ENCODE peak calls at places on chromosomes 4 and X, in four cellular contexts. Z, C, Y and O are unnamed samples.

GRCh38 chrX:151970661-151971060 is 3.8 kb downstream of the GABRE start:
- DNase-seq in Z (no peak), Y (peak; percentile 29), C (peak; percentile 77), O (peak; percentile 1)

GRCh38 chr4:150782921-150783320 is 201.0 kb downstream of the MAB21L2 start:
- DNase-seq in Z (peak; percentile 55), Y (no peak), C (no peak), O (peak; percentile 38)

GRCh38 chr4:70818173-70818856 is 21.4 kb downstream of the GRSF1 start:
- DNase-seq in Y (no peak), C (no peak), Z (no peak), O (no peak)

GRCh38 chrX:54633641-54634040 is 103.6 kb downstream of the GNL3L start:
- DNase-seq in Z (no peak), Y (no peak), C (no peak), O (no peak)

GRCh38 chr4:176789955-176790354 is 2.8 kb downstream of the VEGFC start:
- DNase-seq in Y (no peak), Z (peak; percentile 72), C (no peak), O (peak; percentile 61)

GRCh38 chr4:88017516-88018302 is 10.3 kb downstream of the PKD2 start:
- DNase-seq in Z (no peak), Y (no peak), C (peak; percentile 83), O (no peak)

GRCh38 chr4:112516076-112516385 is at the start of gene NEUROG2:
- DNase-seq in Y (no peak), Z (no peak), C (no peak), O (no peak)

GRCh38 chr4:86582453-86582852 is 11.7 kb upstream of the PTPN13 start:
- DNase-seq in C (no peak), Y (no peak), Z (peak; percentile 59), O (peak; percentile 16)

GRCh38 chrX:11770320-11770719 is 12.3 kb downstream of the MSL3 start:
- DNase-seq in C (no peak), Z (peak; percentile 68), Y (peak; percentile 49), O (peak; percentile 85)

GRCh38 chrX:143466130-143466529 is 51.1 kb downstream of the SPANXN3 start:
- DNase-seq in Z (no peak), Y (no peak), C (no peak), O (no peak)

GRCh38 chr4:180091710-180092109 is 2151.5 kb upstream of the TENM3 start:
- DNase-seq in Z (no peak), C (no peak), Y (no peak), O (no peak)

GRCh38 chr4:185322805-185323204 is 72.9 kb downstream of the LRP2BP start:
- DNase-seq in C (no peak), Z (no peak), Y (no peak), O (no peak)

GRCh38 chrX:97016106-97016505 is 132.4 kb downstream of the RPA4 start:
- DNase-seq in C (no peak), Z (no peak), Y (no peak), O (no peak)

GRCh38 chr4:15873117-15873516 is 65.4 kb downstream of the FGFBP1 start:
- DNase-seq in C (no peak), Y (no peak), Z (no peak), O (no peak)

GRCh38 chr4:56958111-56958517 is 19.3 kb downstream of the NOA1 start:
- DNase-seq in Z (peak; percentile 86), Y (peak; percentile 65), C (peak; percentile 96), O (peak; percentile 57)

GRCh38 chrX:110852180-110852579 is 56.6 kb upstream of the CHRDL1 start:
- DNase-seq in C (no peak), Z (peak; percentile 52), Y (no peak), O (peak; percentile 9)

GRCh38 chr4:152652102-152652501 is 27.7 kb downstream of the TMEM154 start:
- DNase-seq in Z (no peak), C (no peak), Y (no peak), O (no peak)

GRCh38 chrX:128800138-128800537 is 723.2 kb downstream of the SMARCA1 start:
- DNase-seq in Y (no peak), C (no peak), Z (peak; percentile 49), O (peak; percentile 33)

GRCh38 chr4:173990879-173991231 is 292.6 kb downstream of the FBXO8 start:
- DNase-seq in Z (peak; percentile 89), Y (peak; percentile 35), C (no peak), O (no peak)
- H3K27ac ChIP-seq in Z (peak overlapping the region; percentile 65), Y (no peak overlapping the region), C (no peak overlapping the region), O (no peak overlapping the region)

DNA sequence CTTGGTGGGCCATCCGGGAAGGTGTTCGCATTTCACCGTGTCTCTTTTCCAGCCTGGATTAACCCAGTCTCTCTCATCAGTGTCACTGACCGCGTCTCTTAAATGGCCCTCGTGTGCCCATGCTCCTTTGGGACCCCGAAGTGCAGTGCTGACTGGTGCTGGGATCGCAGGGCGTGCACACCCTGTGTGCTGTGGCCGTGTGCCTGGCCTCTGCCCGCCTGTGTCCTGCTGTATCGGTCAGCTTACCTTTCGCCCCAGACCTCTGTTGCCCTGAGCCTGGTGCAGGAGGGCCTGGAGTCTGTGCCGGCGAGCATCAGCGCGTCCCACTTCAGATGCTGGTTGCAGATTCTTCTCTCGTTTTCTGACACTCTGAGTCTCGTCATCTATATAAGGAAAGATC is 68.3 kb upstream of the HGFAC start:
- DNase-seq in C (no peak), Y (no peak), Z (no peak), O (no peak)
- H3K27ac ChIP-seq in C (no peak overlapping the region), Y (no peak overlapping the region), Z (no peak overlapping the region), O (no peak overlapping the region)

GRCh38 chr4:1241466-1241935 is 7.4 kb downstream of the CTBP1 start:
- DNase-seq in Y (no peak), C (no peak), Z (no peak), O (no peak)

GRCh38 chr4:1244081-1244977 is 4.6 kb downstream of the CTBP1 start:
- DNase-seq in Y (no peak), C (no peak), Z (no peak), O (peak; percentile 3)

GRCh38 chr4:1243451-1244080 is 5.4 kb downstream of the CTBP1 start:
- DNase-seq in Z (no peak), C (no peak), Y (no peak), O (no peak)

GRCh38 chr4:1241936-1242505 is 6.9 kb downstream of the CTBP1 start:
- DNase-seq in Y (no peak), C (no peak), Z (no peak), O (no peak)

DNA sequence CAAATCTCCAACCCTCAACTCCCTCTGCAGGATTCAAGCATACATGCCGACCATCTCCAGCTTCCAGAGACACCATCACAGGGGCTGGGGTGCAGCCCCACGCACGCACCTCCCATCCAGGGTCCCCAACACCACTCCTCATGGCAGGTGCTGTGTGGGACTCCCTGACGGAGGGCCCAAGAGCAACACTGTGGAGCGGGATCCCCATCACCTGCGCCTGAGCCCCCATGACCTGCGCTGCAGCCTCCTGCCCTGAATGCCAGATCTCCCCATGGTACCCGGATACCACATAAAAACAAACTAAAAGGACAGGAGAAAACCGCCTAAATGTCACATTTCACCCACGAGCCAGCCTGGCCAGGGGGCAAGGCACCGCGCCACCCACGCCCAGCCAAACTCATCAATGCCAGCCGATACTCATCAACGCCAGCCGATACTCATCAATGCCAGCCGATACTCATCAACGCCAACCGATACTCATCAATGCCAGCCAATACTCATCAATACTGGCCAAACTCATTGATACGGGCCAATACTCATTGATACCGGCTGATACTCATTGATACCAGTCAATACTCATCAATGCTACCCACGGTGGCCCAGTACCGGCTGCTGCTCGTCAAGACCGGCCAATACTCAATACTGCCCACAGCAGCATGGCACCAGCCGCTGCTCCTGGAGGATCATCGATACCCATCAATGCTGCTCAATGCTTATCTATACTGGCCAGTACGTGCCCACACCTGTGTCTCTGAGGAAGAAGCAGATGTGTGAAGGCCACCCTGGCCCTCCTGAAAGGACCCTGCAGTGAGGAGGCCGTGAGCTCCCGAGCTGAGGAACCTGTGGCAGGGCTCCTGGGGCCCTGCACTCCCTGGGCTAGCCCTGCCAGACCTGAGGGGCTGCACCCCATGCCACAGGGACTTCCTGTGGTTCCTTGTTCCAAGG is 6.2 kb downstream of the CTBP1 start:
- DNase-seq in Z (no peak), Y (no peak), C (no peak), O (no peak)
- H3K27ac ChIP-seq in Z (no peak overlapping the region), Y (no peak overlapping the region), C (no peak overlapping the region), O (no peak overlapping the region)

GRCh38 chrX:88603237-88603636 is 143.8 kb upstream of the CPXCR1 start:
- DNase-seq in Z (no peak), C (no peak), Y (no peak), O (no peak)

GRCh38 chrX:88605222-88605583 is 141.8 kb upstream of the CPXCR1 start:
- DNase-seq in Z (no peak), C (no peak), Y (no peak), O (no peak)

DNA sequence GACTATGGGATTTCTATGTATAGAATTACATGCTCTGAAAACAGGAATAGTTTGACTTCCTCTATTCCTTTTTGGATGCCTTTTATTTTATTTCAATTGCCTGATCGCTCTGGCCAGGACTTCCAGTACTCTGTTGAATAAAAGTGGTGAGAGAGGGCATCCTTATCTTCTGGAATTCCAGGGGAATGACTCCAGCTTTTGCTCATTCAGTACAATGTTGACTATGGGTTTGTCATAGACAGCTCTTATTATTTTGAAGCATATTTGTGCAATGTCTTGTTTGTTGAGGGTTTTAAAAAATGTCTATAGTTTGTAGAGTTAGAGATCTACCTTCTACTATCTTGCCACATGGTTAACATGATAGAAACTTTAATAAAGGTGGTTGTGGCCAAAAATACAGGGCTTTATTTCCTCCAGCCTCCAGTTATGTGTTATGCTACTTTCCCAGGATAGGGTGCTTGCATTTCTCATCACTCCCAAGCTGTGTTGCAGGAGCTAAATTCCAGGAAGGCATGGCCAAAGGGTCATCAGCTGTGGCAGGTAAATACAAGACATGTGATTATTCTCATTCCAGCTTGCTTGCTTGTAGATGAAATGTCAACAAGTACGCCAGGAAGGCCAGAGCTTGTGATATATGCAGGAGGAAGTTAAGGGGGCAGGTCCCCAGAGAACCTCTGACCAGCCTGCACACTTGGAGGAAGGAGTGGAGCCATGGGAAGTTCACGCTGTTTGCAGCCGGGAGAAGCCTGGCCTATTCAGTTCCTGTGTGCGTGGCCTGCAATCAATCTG is 142.4 kb upstream of the CPXCR1 start:
- DNase-seq in Y (peak; percentile 57), C (no peak), Z (no peak), O (no peak)
- H3K27ac ChIP-seq in Y (no peak overlapping the region), C (no peak overlapping the region), Z (no peak overlapping the region), O (no peak overlapping the region)

DNA sequence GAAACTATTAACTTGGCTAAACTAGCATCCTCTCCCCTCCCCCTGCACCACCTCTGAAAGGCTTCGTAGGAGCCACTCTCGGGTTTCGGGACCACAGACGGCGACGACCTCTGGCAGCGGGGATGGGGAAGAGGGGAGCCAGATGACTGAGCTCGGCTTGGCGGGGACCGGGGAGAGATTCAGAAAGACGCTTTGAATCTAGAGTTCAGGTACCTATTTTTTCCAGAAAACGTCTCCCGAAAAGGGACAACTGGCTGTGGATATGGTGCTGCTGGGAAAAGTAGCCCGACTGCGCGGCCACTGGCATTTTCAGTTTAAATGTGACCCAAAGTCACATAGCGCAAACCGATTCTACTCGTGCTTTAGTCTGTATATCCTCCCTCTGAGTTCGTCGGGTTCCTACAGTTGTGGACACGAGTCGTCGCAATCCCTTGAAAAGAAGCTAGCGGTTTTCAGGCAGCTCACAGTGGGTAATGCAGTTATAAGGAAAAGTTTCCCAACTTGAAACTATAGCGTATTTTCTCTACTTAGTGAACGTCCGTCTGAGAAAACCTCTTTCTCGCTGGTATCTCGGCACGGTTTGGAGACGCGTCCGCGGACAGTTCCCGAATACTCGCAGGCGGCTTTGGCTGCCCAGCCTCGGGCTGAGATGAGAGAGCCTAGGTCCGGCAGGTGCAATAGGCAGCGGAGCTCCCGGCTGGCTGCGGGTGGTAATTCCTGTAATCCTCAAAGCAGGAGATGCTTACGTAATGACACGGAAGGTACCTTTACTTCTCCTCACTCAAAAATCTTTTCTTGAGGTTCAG is 1.3 kb downstream of the PARM1 start:
- DNase-seq in C (no peak), Z (peak; percentile 30), Y (peak; percentile 45), O (peak; percentile 68)
- H3K27ac ChIP-seq in C (no peak overlapping the region), Z (no peak overlapping the region), Y (peak overlapping the region; percentile 81), O (peak overlapping the region; percentile 61)